ENCODE peak calls at places on chromosomes 11 and 22, in nine cellular contexts. E is K562, Y is stomach, P is suprapubic skin, N is sigmoid colon, M is ovary, J is tibial nerve, G is A549, D is SK-N-SH. Z is an unnamed sample.

GRCh38 chr22:38817196-38817595 is 23.3 kb upstream of the DNAL4 start:
- DNase-seq in N (no peak), J (no peak), P (no peak), E (no peak), Y (no peak), D (no peak), M (no peak), G (no peak), Z (no peak)

GRCh38 chr11:107593941-107594340 is 3.0 kb downstream of the ELMOD1 start:
- DNase-seq in P (no peak), E (no peak), Y (no peak), N (no peak), D (no peak), J (no peak), G (no peak), M (no peak), Z (no peak)

GRCh38 chr22:31496735-31497146 is 405 bp downstream of the SFI1 start:
- DNase-seq in Y (no peak), N (peak; percentile 76), D (no peak), P (peak; percentile 76), G (no peak), E (peak; percentile 28), M (no peak), J (no peak), Z (no peak)

GRCh38 chr11:79404325-79404724 is 36.5 kb downstream of the TENM4 start:
- DNase-seq in D (no peak), G (no peak), P (no peak), M (no peak), N (no peak), E (no peak), J (peak; percentile 13), Y (no peak), Z (no peak)

GRCh38 chr22:30860176-30861105 is 108.1 kb downstream of the MORC2 start:
- DNase-seq in M (no peak), G (no peak), D (peak; percentile 32), P (peak; percentile 30), J (no peak), Y (peak; percentile 17), E (no peak), N (no peak), Z (no peak)

GRCh38 chr11:95606824-95607223 is 182.8 kb downstream of the FAM76B start:
- DNase-seq in Y (no peak), P (no peak), G (no peak), E (no peak), D (no peak), N (no peak), M (no peak), J (no peak), Z (no peak)

GRCh38 chr22:46432164-46433068 is 96.9 kb downstream of the TRMU start:
- DNase-seq in G (no peak), E (no peak), P (no peak), J (no peak), Y (peak; percentile 66), N (no peak), D (no peak), M (no peak), Z (peak; percentile 54)

GRCh38 chr11:15969701-15970329 is 386.5 kb downstream of the SOX6 start:
- DNase-seq in E (no peak), G (no peak), J (no peak), D (no peak), M (no peak), P (no peak), N (no peak), Y (no peak), Z (no peak)

GRCh38 chr11:36155301-36155700 is 133.9 kb downstream of the COMMD9 start:
- DNase-seq in E (no peak), G (no peak), D (no peak), M (peak; percentile 79), J (no peak), P (no peak), N (peak; percentile 75), Y (no peak), Z (no peak)

GRCh38 chr11:27447288-27447914 is 25.2 kb downstream of the LGR4 start:
- DNase-seq in E (peak; percentile 73), N (no peak), Y (no peak), P (no peak), J (no peak), D (no peak), G (no peak), M (no peak), Z (no peak)

GRCh38 chr11:9664276-9665171 is 647 bp downstream of the SWAP70 start:
- DNase-seq in M (peak; percentile 49), G (peak; percentile 48), N (peak; percentile 65), D (no peak), E (peak; percentile 25), P (no peak), Y (peak; percentile 48), J (peak; percentile 50), Z (peak; percentile 35)

GRCh38 chr22:29268511-29269229 is 602 bp downstream of the EWSR1 start:
- DNase-seq in N (peak; percentile 87), D (peak; percentile 63), Y (peak; percentile 61), M (peak; percentile 73), E (peak; percentile 62), J (peak; percentile 44), G (no peak), P (peak; percentile 83), Z (peak; percentile 94)

GRCh38 chr22:49087163-49087562 is 740.5 kb downstream of the BRD1 start:
- DNase-seq in P (no peak), D (no peak), E (no peak), Y (no peak), G (no peak), J (no peak), N (peak; percentile 37), M (no peak), Z (no peak)

GRCh38 chr11:99117603-99118002 is 96.9 kb downstream of the CNTN5 start:
- DNase-seq in P (no peak), E (no peak), N (no peak), Y (no peak), M (no peak), D (no peak), G (no peak), J (no peak), Z (no peak)

GRCh38 chr11:56948991-56949390 is 39.7 kb upstream of the OR5AK2 start:
- DNase-seq in N (no peak), J (no peak), G (no peak), M (no peak), D (no peak), P (no peak), E (no peak), Y (no peak), Z (no peak)

GRCh38 chr11:95922536-95923440 is 1.1 kb downstream of the MTMR2 start:
- DNase-seq in Y (no peak), E (peak; percentile 23), M (no peak), P (no peak), D (no peak), J (no peak), G (no peak), N (no peak), Z (no peak)

GRCh38 chr11:65479184-65480145 is 19.4 kb upstream of the MALAT1 start:
- DNase-seq in G (peak; percentile 56), P (peak; percentile 79), J (peak; percentile 82), E (peak; percentile 74), Y (peak; percentile 77), M (peak; percentile 77), N (peak; percentile 95), D (peak; percentile 60), Z (peak; percentile 72)
- TF ChIP-seq EP300 in G (no peak), P (no peak), J (no peak), E (no peak), Y (peak; percentile 23), M (no peak), N (peak; percentile 40), D (no peak), Z (no peak)

GRCh38 chr11:66863428-66864125 is 6.7 kb downstream of the LRFN4 start:
- DNase-seq in E (no peak), P (no peak), N (no peak), M (no peak), G (no peak), D (no peak), Y (no peak), J (no peak), Z (no peak)

GRCh38 chr11:66866420-66867010 is 9.7 kb downstream of the LRFN4 start:
- DNase-seq in E (no peak), D (no peak), G (no peak), Y (no peak), M (no peak), N (no peak), J (no peak), P (no peak), Z (no peak)

GRCh38 chr11:66864172-66864901 is 7.5 kb downstream of the LRFN4 start:
- DNase-seq in E (no peak), N (no peak), G (no peak), Y (no peak), M (no peak), P (no peak), D (no peak), J (no peak), Z (peak; percentile 74)

GRCh38 chr11:66866007-66866406 is 9.1 kb downstream of the LRFN4 start:
- DNase-seq in E (no peak), J (no peak), N (no peak), P (no peak), D (no peak), Y (no peak), G (no peak), M (no peak), Z (peak; percentile 80)

GRCh38 chr11:66864924-66865697 is 8.2 kb downstream of the LRFN4 start:
- DNase-seq in D (no peak), E (no peak), J (no peak), P (no peak), M (no peak), Y (no peak), N (no peak), G (no peak), Z (no peak)
- TF ChIP-seq CTCF in D (no peak), E (no peak), J (no peak), P (no peak), M (no peak), Y (no peak), N (no peak), G (no peak), Z (no peak)

DNA sequence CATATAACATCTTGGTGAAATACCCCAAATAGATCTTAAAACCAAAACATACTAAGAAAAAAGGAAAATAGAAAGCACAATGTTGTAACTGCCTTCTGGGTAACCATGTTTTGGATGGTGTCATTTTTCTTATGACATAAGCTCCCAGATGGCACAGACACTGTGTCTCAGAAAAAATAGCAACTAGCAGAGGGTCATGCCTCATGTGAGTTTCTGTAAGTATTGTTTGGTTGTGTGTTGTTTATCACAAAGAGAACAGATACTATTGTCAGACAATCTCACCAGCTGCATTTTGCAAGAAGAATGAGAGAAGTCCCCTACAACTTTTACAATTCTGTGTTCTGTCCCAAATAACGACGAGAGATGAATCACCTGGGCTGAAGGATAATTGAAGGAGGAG is 305.6 kb downstream of the ST3GAL4 start:
- DNase-seq in M (no peak), N (no peak), G (no peak), J (no peak), D (no peak), E (no peak), P (no peak), Y (no peak), Z (no peak)
- TF ChIP-seq EP300 in M (no peak), N (no peak), G (no peak), J (no peak), D (no peak), E (no peak), P (no peak), Y (no peak), Z (no peak)

DNA sequence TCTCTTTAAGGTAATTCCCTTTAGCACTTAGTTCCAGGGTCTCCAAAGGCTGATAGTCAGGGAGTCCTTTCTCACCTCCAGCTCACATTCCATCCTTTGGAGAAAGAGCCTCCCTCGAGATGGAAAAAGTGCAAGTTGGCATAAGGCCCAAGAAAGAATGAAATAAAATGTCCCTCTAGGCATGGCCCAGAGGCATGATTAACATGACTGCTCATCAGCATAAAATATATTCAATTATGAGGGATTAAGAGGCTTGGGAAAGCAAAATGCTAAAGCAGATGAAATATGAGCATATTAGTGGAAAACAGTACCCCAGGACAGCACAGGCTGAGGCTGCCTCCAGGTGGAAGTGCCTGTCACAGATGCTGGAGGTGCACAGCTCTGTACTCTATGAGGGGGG is 347.8 kb upstream of the PLET1 start:
- DNase-seq in D (no peak), J (no peak), N (no peak), E (no peak), G (no peak), M (no peak), Y (no peak), P (no peak), Z (no peak)
- TF ChIP-seq CTCF in D (no peak), J (no peak), N (no peak), E (no peak), G (no peak), M (no peak), Y (no peak), P (no peak), Z (no peak)

Z was measured in upper lobe of left lung.